ENCODE peak calls at places on chromosomes 16 and 17, in four cellular contexts. R is left ventricle myocardium inferior, T is retina, O is naive B cell. E is an unnamed sample.

GRCh38 chr17:55202906-55203305 is 61.9 kb upstream of the HLF start:
- DNase-seq in O (no peak), T (no peak), R (no peak), E (no peak)

GRCh38 chr16:3187798-3188674 is at the start of gene OR1F1:
- DNase-seq in R (no peak), T (peak; percentile 75), O (no peak), E (peak; percentile 45)

GRCh38 chr16:69187891-69188451 is 1.0 kb downstream of the SNTB2 start:
- DNase-seq in T (peak; percentile 79), O (peak; percentile 41), R (peak; percentile 44), E (peak; percentile 23)

GRCh38 chr17:11488407-11488806 is 109.9 kb upstream of the DNAH9 start:
- DNase-seq in O (no peak), R (no peak), T (no peak), E (no peak)

GRCh38 chr16:19406891-19407491 is 10.7 kb upstream of the TMC5 start:
- DNase-seq in O (no peak), T (no peak), R (no peak), E (no peak)

GRCh38 chr16:87276926-87277325 is 40.3 kb downstream of the C16orf95 start:
- DNase-seq in R (no peak), O (no peak), T (no peak), E (no peak)

GRCh38 chr17:7854851-7855642 is at the start of gene TMEM88:
- DNase-seq in R (peak; percentile 47), O (peak; percentile 26), T (peak; percentile 57), E (peak; percentile 53)

GRCh38 chr17:70808596-70808995 is 639.3 kb downstream of the KCNJ2 start:
- DNase-seq in R (no peak), O (no peak), T (no peak), E (no peak)

GRCh38 chr17:16378631-16379282 is 2.1 kb upstream of the UBB start:
- DNase-seq in T (no peak), O (no peak), R (no peak), E (no peak)

GRCh38 chr17:2982854-2983636 is 80.4 kb downstream of the OR1D5 start:
- DNase-seq in R (peak; percentile 79), O (no peak), T (peak; percentile 34), E (no peak)

GRCh38 chr17:66775881-66776400 is 59.0 kb upstream of the CACNG5 start:
- DNase-seq in O (no peak), T (no peak), R (no peak), E (no peak)

GRCh38 chr17:5201011-5201410 is 9.3 kb upstream of the ZNF594 start:
- DNase-seq in R (no peak), O (no peak), T (no peak), E (no peak)

GRCh38 chr17:57994436-57994835 is 6.4 kb upstream of the VEZF1 start:
- DNase-seq in T (no peak), R (no peak), O (no peak), E (no peak)

GRCh38 chr16:48121276-48121675 is 34.5 kb downstream of the ABCC12 start:
- DNase-seq in T (no peak), O (no peak), R (no peak), E (no peak)

GRCh38 chr16:67649494-67649931 is 4.6 kb downstream of the CARMIL2 start:
- DNase-seq in O (no peak), T (no peak), R (no peak), E (peak; percentile 59)

GRCh38 chr16:88747588-88748301 is 37.3 kb downstream of the PIEZO1 start:
- DNase-seq in T (no peak), O (no peak), R (no peak), E (no peak)

GRCh38 chr16:24543949-24544348 is 4.6 kb downstream of the RBBP6 start:
- DNase-seq in T (no peak), R (no peak), O (no peak), E (no peak)

GRCh38 chr17:3988297-3989120 is 24.3 kb upstream of the ATP2A3 start:
- DNase-seq in O (no peak), R (no peak), T (no peak), E (no peak)

GRCh38 chr17:42002792-42003301 is 14.4 kb downstream of the DNAJC7 start:
- DNase-seq in O (no peak), T (no peak), R (no peak), E (no peak)

GRCh38 chr17:72030067-72030899 is 90.5 kb upstream of the SOX9 start:
- DNase-seq in O (no peak), R (peak; percentile 16), T (peak; percentile 87), E (peak; percentile 58)

GRCh38 chr17:79150799-79151198 is 76.2 kb downstream of the ENGASE start:
- DNase-seq in R (no peak), O (no peak), T (no peak), E (no peak)

GRCh38 chr17:78774456-78774855 is 7.6 kb downstream of the CYTH1 start:
- DNase-seq in T (no peak), O (no peak), R (no peak), E (no peak)

GRCh38 chr16:84209989-84210388 is 19.0 kb downstream of the ADAD2 start:
- DNase-seq in O (no peak), R (no peak), T (no peak), E (no peak)

GRCh38 chr16:20784204-20784603 is 20.4 kb downstream of the ACSM3 start:
- DNase-seq in T (no peak), R (no peak), O (no peak), E (no peak)

GRCh38 chr17:64223283-64223682 is 39.8 kb downstream of the TEX2 start:
- DNase-seq in T (no peak), O (no peak), R (no peak), E (no peak)

GRCh38 chr17:82204831-82205719 is 7.6 kb downstream of the CCDC57 start:
- DNase-seq in O (no peak), R (no peak), T (no peak), E (no peak)

E was measured in glutamatergic neuron.